ENCODE peak calls at places on chromosomes 16 and 17, in nine cellular contexts. K is foreskin fibroblast, M is hippocampal formation, A is NCI-H2081, C is H54, X is iris pigment epithelial cell, Y is HuH-7.5, E is adipocyte, W is hypothalamus. G is an unnamed sample.

GRCh38 chr17:28551421-28552186 is 820 bp downstream of the UNC119 start:
- DNase-seq in K (peak; percentile 58), Y (peak; percentile 77), E (peak; percentile 58), C (no peak), A (no peak), M (no peak), W (no peak), X (no peak), G (no peak)

GRCh38 chr17:31510273-31511175 is 119.0 kb downstream of the RAB11FIP4 start:
- DNase-seq in K (peak; percentile 26), A (no peak), C (no peak), Y (no peak), M (peak; percentile 44), W (no peak), E (no peak), X (no peak), G (no peak)

GRCh38 chr17:50353600-50354195 is 7.8 kb downstream of the XYLT2 start:
- DNase-seq in W (no peak), C (no peak), K (no peak), Y (no peak), A (no peak), M (no peak), E (no peak), X (no peak), G (no peak)

GRCh38 chr17:45990836-45991235 is 8.2 kb upstream of the STH start:
- DNase-seq in E (no peak), C (no peak), Y (no peak), X (no peak), M (no peak), W (no peak), A (no peak), K (no peak), G (no peak)

GRCh38 chr16:1592446-1592845 is 19.4 kb downstream of the IFT140 start:
- DNase-seq in W (no peak), K (no peak), A (no peak), X (no peak), Y (no peak), M (no peak), C (no peak), E (no peak), G (no peak)

GRCh38 chr16:81808933-81809480 is 29.9 kb downstream of the PLCG2 start:
- DNase-seq in Y (no peak), K (no peak), C (no peak), M (no peak), E (no peak), A (no peak), W (no peak), X (no peak), G (no peak)

GRCh38 chr16:89052824-89053724 is 40.6 kb upstream of the ACSF3 start:
- DNase-seq in Y (peak; percentile 85), W (no peak), C (peak; percentile 70), X (no peak), M (peak; percentile 52), E (no peak), A (peak; percentile 43), K (no peak), G (no peak)

GRCh38 chr16:12132290-12132689 is 155.8 kb downstream of the SNX29 start:
- DNase-seq in C (no peak), M (no peak), W (no peak), E (peak; percentile 47), X (peak; percentile 71), K (peak; percentile 92), Y (no peak), A (no peak), G (no peak)

GRCh38 chr17:57442914-57443571 is 186.7 kb downstream of the MSI2 start:
- DNase-seq in M (no peak), Y (no peak), C (peak; percentile 80), W (peak; percentile 50), E (no peak), K (no peak), X (peak; percentile 61), A (no peak), G (no peak)

GRCh38 chr17:21359483-21359840 is 16.7 kb upstream of the KCNJ12 start:
- DNase-seq in W (no peak), X (no peak), K (no peak), E (no peak), C (no peak), M (no peak), Y (no peak), A (no peak), G (no peak)

GRCh38 chr17:73228748-73229236 is 32.9 kb downstream of the CPSF4L start:
- DNase-seq in E (peak; percentile 88), X (peak; percentile 91), C (peak; percentile 86), M (peak; percentile 21), W (no peak), A (peak; percentile 10), K (peak; percentile 94), Y (no peak), G (no peak)

GRCh38 chr16:3138342-3138741 is 3.5 kb downstream of the ZNF213 start:
- DNase-seq in A (no peak), W (no peak), M (no peak), K (no peak), X (no peak), Y (no peak), C (no peak), E (no peak), G (no peak)

GRCh38 chr16:5490499-5490898 is 392.9 kb upstream of the EEF2KMT start:
- DNase-seq in W (peak; percentile 7), C (peak; percentile 51), Y (no peak), X (no peak), K (peak; percentile 8), E (no peak), M (no peak), A (no peak), G (no peak)

GRCh38 chr16:4746991-4747574 is 12.7 kb downstream of the DNAAF8 start:
- DNase-seq in E (no peak), Y (no peak), A (no peak), W (no peak), K (peak; percentile 64), M (no peak), X (no peak), C (no peak), G (no peak)

GRCh38 chr17:27236710-27237315 is 57.1 kb upstream of the WSB1 start:
- DNase-seq in X (peak; percentile 71), K (peak; percentile 85), A (peak; percentile 18), Y (peak; percentile 31), W (no peak), M (peak; percentile 61), C (no peak), E (peak; percentile 92), G (peak; percentile 4)

GRCh38 chr17:61202564-61202963 is 197.1 kb upstream of the TBX2 start:
- DNase-seq in K (peak; percentile 75), E (peak; percentile 48), W (no peak), Y (no peak), X (peak; percentile 70), A (no peak), M (no peak), C (no peak), G (no peak)

GRCh38 chr16:54718376-54718775 is 212.3 kb upstream of the IRX5 start:
- DNase-seq in M (no peak), A (no peak), X (no peak), C (no peak), E (no peak), W (no peak), K (no peak), Y (no peak), G (no peak)

GRCh38 chr17:69523252-69523861 is 108.9 kb downstream of the MAP2K6 start:
- DNase-seq in M (peak; percentile 75), K (peak; percentile 78), W (no peak), Y (no peak), X (peak; percentile 72), C (no peak), A (peak; percentile 41), E (peak; percentile 77), G (no peak)

GRCh38 chr17:43673516-43674323 is 12.0 kb upstream of the MEOX1 start:
- DNase-seq in W (no peak), E (peak; percentile 86), A (peak; percentile 67), X (peak; percentile 49), M (peak; percentile 20), K (peak; percentile 79), C (no peak), Y (peak; percentile 65), G (peak; percentile 13)

GRCh38 chr16:81752225-81752875 is 26.7 kb upstream of the PLCG2 start:
- DNase-seq in C (no peak), X (peak; percentile 14), W (no peak), K (peak; percentile 11), A (no peak), M (no peak), E (no peak), Y (no peak), G (no peak)

GRCh38 chr17:31548709-31549108 is 157.2 kb downstream of the RAB11FIP4 start:
- DNase-seq in M (no peak), W (no peak), E (no peak), X (no peak), A (no peak), C (no peak), K (no peak), Y (no peak), G (no peak)

GRCh38 chr16:30957456-30958163 is at the start of gene SETD1A:
- DNase-seq in E (peak; percentile 99), W (peak; percentile 98), X (peak; percentile 96), C (peak; percentile 91), M (peak; percentile 95), Y (peak; percentile 91), K (peak; percentile 98), A (peak; percentile 87), G (peak; percentile 93)

GRCh38 chr16:54584121-54584520 is 297.5 kb upstream of the IRX3 start:
- DNase-seq in A (no peak), E (no peak), K (no peak), X (no peak), C (no peak), W (no peak), Y (no peak), M (no peak), G (no peak)